ENCODE peak calls at places on chromosomes 2 and 18, in six cellular contexts. M is fibroblast of lung, R is A549, L is IMR-90, K is prostate gland, S is sigmoid colon. Y is an unnamed sample.

GRCh38 chr2:5657216-5657615 is 35.0 kb upstream of the SOX11 start:
- DNase-seq in M (peak), R (no peak), L (no peak), K (no peak), S (no peak), Y (no peak)

GRCh38 chr2:61732787-61733186 is 121.1 kb downstream of the FAM161A start:
- DNase-seq in M (no peak), R (no peak), L (no peak), K (no peak), S (no peak), Y (no peak)

GRCh38 chr2:82027901-82028570 is 1723.5 kb upstream of the LRRTM1 start:
- DNase-seq in M (no peak), R (no peak), L (no peak), K (peak), S (no peak), Y (no peak)

GRCh38 chr2:71670430-71670795 is 217.1 kb downstream of the DYSF start:
- DNase-seq in M (no peak), R (no peak), L (no peak), K (no peak), S (peak), Y (no peak)

GRCh38 chr2:46913471-46914381 is 1.9 kb downstream of the MCFD2 start:
- DNase-seq in M (peak), R (peak), L (peak), K (no peak), S (peak), Y (no peak)

GRCh38 chr2:31384351-31384750 is 30.2 kb downstream of the XDH start:
- DNase-seq in M (peak), R (peak), L (peak), K (no peak), S (no peak), Y (peak)

GRCh38 chr2:3377279-3377611 is 373 bp downstream of the EIPR1 start:
- DNase-seq in M (peak), R (peak), L (peak), K (no peak), S (no peak), Y (no peak)

GRCh38 chr2:17758123-17758522 is 4.2 kb downstream of the GEN1 start:
- DNase-seq in M (no peak), R (no peak), L (no peak), K (no peak), S (no peak), Y (no peak)

GRCh38 chr2:108324531-108325256 is 36.0 kb downstream of the SULT1C2 start:
- DNase-seq in M (peak), R (peak), L (peak), K (no peak), S (no peak), Y (no peak)

GRCh38 chr18:28684746-28685145 is 507.8 kb upstream of the CDH2 start:
- DNase-seq in M (peak), R (no peak), L (no peak), K (no peak), S (no peak), Y (no peak)

GRCh38 chr2:1874101-1874865 is 130.0 kb upstream of the PXDN start:
- DNase-seq in M (no peak), R (no peak), L (no peak), K (no peak), S (no peak), Y (no peak)

GRCh38 chr2:43305537-43305936 is 79.1 kb upstream of the ZFP36L2 start:
- DNase-seq in M (no peak), R (no peak), L (no peak), K (no peak), S (peak), Y (peak)

GRCh38 chr2:191499874-191500565 is 177.9 kb upstream of the NABP1 start:
- DNase-seq in M (peak), R (no peak), L (peak), K (no peak), S (no peak), Y (no peak)

GRCh38 chr18:24176727-24177416 is 38.0 kb downstream of the CABYR start:
- DNase-seq in M (peak), R (peak), L (peak), K (peak), S (peak), Y (no peak)

GRCh38 chr2:212646698-212647097 is 108.1 kb upstream of the ERBB4 start:
- DNase-seq in M (peak), R (no peak), L (peak), K (no peak), S (no peak), Y (no peak)

GRCh38 chr18:9147440-9148238 is 11.1 kb downstream of the ANKRD12 start:
- DNase-seq in M (peak), R (peak), L (peak), K (peak), S (no peak), Y (no peak)

GRCh38 chr18:77106331-77106730 is 26.3 kb downstream of the MBP start:
- DNase-seq in M (no peak), R (no peak), L (no peak), K (no peak), S (no peak), Y (no peak)

GRCh38 chr18:22470511-22471181 is 52.9 kb upstream of the CTAGE1 start:
- DNase-seq in M (peak), R (peak), L (peak), K (no peak), S (no peak), Y (no peak)

GRCh38 chr2:113962692-113963480 is 73.0 kb downstream of the ACTR3 start:
- DNase-seq in M (peak), R (no peak), L (peak), K (no peak), S (no peak), Y (no peak)

GRCh38 chr2:62133320-62133823 is 62.5 kb upstream of the B3GNT2 start:
- DNase-seq in M (no peak), R (no peak), L (no peak), K (no peak), S (no peak), Y (no peak)

GRCh38 chr18:12076424-12077140 is 17.1 kb upstream of the ANKRD62 start:
- DNase-seq in M (peak), R (peak), L (peak), K (no peak), S (no peak), Y (no peak)

GRCh38 chr18:59899298-59900221 is at the start of gene PMAIP1:
- DNase-seq in M (peak), R (peak), L (peak), K (peak), S (peak), Y (peak)

GRCh38 chr2:237371856-237372255 is 42.1 kb downstream of the COL6A3 start:
- DNase-seq in M (no peak), R (no peak), L (no peak), K (no peak), S (no peak), Y (no peak)

GRCh38 chr2:166647935-166648334 is 153.9 kb upstream of the SCN7A start:
- DNase-seq in M (no peak), R (no peak), L (no peak), K (no peak), S (no peak), Y (no peak)

GRCh38 chr2:131419447-131419846 is 55.5 kb upstream of the RAB6D start:
- DNase-seq in M (peak), R (no peak), L (no peak), K (no peak), S (no peak), Y (no peak)

GRCh38 chr2:231660860-231661259 is 47.5 kb upstream of the PTMA start:
- DNase-seq in M (no peak), R (no peak), L (no peak), K (no peak), S (no peak), Y (no peak)

GRCh38 chr2:172545408-172546075 is 10.3 kb upstream of the PDK1 start:
- DNase-seq in M (no peak), R (no peak), L (no peak), K (peak), S (no peak), Y (no peak)

GRCh38 chr18:29083545-29083944 is 906.6 kb upstream of the CDH2 start:
- DNase-seq in M (no peak), R (no peak), L (peak), K (no peak), S (no peak), Y (no peak)

GRCh38 chr2:8219096-8219495 is 462.8 kb upstream of the ID2 start:
- DNase-seq in M (no peak), R (no peak), L (no peak), K (no peak), S (no peak), Y (no peak)

GRCh38 chr2:185578293-185578692 is 160.3 kb upstream of the FSIP2 start:
- DNase-seq in M (no peak), R (no peak), L (no peak), K (no peak), S (no peak), Y (no peak)

GRCh38 chr2:164897521-164898260 is 56.1 kb upstream of the COBLL1 start:
- DNase-seq in M (no peak), R (no peak), L (no peak), K (no peak), S (no peak), Y (no peak)

GRCh38 chr2:157077753-157078152 is 179.8 kb upstream of the GALNT5 start:
- DNase-seq in M (no peak), R (no peak), L (no peak), K (no peak), S (no peak), Y (no peak)

GRCh38 chr2:12719400-12720104 is 2.8 kb downstream of the TRIB2 start:
- DNase-seq in M (peak), R (no peak), L (peak), K (no peak), S (no peak), Y (no peak)
- H3K4me3 ChIP-seq in M (peak), R (no peak), L (peak), K (peak), S (peak), Y (peak)

GRCh38 chr2:121790276-121790956 is 35.0 kb downstream of the TSN start:
- DNase-seq in M (peak), R (peak), L (peak), K (no peak), S (no peak), Y (no peak)
- H3K27ac ChIP-seq in M (no peak), R (no peak), L (no peak), K (no peak), S (no peak), Y (no peak)

GRCh38 chr2:140882671-140883620 is 1247.9 kb downstream of the LRP1B start:
- DNase-seq in M (no peak), R (no peak), L (peak), K (no peak), S (no peak), Y (no peak)
- H3K4me3 ChIP-seq in M (no peak), R (no peak), L (no peak), K (no peak), S (no peak), Y (no peak)

GRCh38 chr2:98702127-98702802 is 28.7 kb downstream of the MGAT4A start:
- DNase-seq in M (no peak), R (no peak), L (no peak), K (peak), S (peak), Y (no peak)
- H3K27ac ChIP-seq in M (no peak), R (no peak), L (no peak), K (peak), S (peak), Y (peak)

DNA sequence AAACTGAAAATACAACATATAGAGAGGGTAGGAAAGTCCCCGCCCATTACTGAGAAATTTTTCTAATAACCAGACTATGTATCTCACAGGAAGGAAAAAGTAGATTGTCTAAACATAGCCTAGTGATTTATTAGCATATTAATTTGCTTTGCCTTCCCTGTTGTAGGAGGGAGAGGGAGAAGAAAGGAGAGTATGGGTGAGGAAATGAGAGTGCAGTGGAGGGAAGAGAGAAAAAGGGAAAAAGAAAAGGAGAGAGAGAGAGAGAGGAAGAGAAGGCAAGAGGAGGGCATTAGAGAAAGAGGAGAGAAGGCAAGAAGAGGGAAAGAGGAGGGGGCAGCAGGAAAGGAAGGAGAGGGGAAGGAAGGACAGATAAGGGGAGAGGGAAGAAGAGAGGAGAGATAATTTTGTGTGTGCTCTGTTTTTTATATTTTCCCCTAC is 3.6 kb upstream of the KYNU start:
- DNase-seq in M (no peak), R (no peak), L (peak), K (no peak), S (no peak), Y (no peak)
- H3K4me3 ChIP-seq in M (no peak), R (peak), L (no peak), K (no peak), S (no peak), Y (no peak)

DNA sequence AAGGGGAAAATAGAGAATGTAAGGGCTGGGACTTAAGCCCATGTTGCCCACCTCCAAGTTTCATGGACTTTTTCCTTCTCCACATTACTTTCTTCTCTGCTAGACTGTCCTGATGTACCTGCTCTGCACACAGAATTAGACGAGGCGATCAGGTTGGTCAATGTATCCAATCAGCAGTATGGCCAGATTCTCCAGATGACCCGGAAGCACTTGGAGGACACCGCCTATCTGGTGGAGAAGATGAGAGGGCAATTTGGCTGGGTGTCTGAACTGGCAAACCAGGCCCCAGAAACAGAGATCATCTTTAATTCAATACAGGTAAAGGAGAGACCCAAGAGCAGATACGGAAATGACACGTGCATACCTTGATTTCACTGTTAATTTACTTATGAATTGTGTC is 16.2 kb upstream of the TYMS start:
- DNase-seq in M (no peak), R (no peak), L (no peak), K (no peak), S (no peak), Y (no peak)
- H3K27ac ChIP-seq in M (no peak), R (no peak), L (no peak), K (no peak), S (no peak), Y (no peak)